ENCODE peak calls at places on chromosome 13, in five cellular contexts. I, Q, B, J and V are unnamed samples.

GRCh38 chr13:92403606-92404005 is 823.0 kb upstream of the GPC6 start:
- DNase-seq in I (no peak), Q (no peak), B (no peak), J (no peak), V (no peak)

GRCh38 chr13:113001251-113002140 is 32.5 kb downstream of the MCF2L start:
- DNase-seq in I (peak), Q (peak), B (no peak), J (peak), V (peak)

GRCh38 chr13:48155850-48156249 is 60.9 kb upstream of the MED4 start:
- DNase-seq in I (no peak), Q (no peak), B (peak), J (no peak), V (no peak)

GRCh38 chr13:77492982-77493381 is 42.5 kb upstream of the SCEL start:
- DNase-seq in I (peak), Q (no peak), B (no peak), J (no peak), V (no peak)

GRCh38 chr13:109162248-109163051 is 533.0 kb downstream of the MYO16 start:
- DNase-seq in I (no peak), Q (no peak), B (no peak), J (no peak), V (no peak)

GRCh38 chr13:21344662-21345176 is 114.4 kb downstream of the ZDHHC20 start:
- DNase-seq in I (no peak), Q (no peak), B (peak), J (no peak), V (no peak)

GRCh38 chr13:79684426-79684825 is 203.5 kb downstream of the NDFIP2 start:
- DNase-seq in I (no peak), Q (no peak), B (no peak), J (no peak), V (no peak)

GRCh38 chr13:43307921-43308433 is 284.6 kb downstream of the DNAJC15 start:
- DNase-seq in I (peak), Q (peak), B (no peak), J (no peak), V (peak)